ENCODE peak calls at places on chromosomes 13 and 19, in six cellular contexts. One of them, this sample, is unnamed.

GRCh38 chr13:29369060-29369743 is 226.3 kb downstream of the SLC7A1 start:
- DNase-seq in fibroblast of mammary gland: peak
- DNase-seq in heart left ventricle: no peak
- DNase-seq in IMR-90: peak
- DNase-seq in tibial nerve: no peak
- DNase-seq in spleen: no peak
- DNase-seq in this sample: peak

GRCh38 chr13:73268306-73268705 is 209.5 kb downstream of the KLF5 start:
- DNase-seq in spleen: no peak
- DNase-seq in fibroblast of mammary gland: peak
- DNase-seq in heart left ventricle: no peak
- DNase-seq in IMR-90: peak
- DNase-seq in tibial nerve: no peak
- DNase-seq in this sample: peak

GRCh38 chr13:77513719-77514335 is 21.7 kb upstream of the SCEL start:
- DNase-seq in fibroblast of mammary gland: no peak
- DNase-seq in IMR-90: no peak
- DNase-seq in heart left ventricle: no peak
- DNase-seq in spleen: no peak
- DNase-seq in tibial nerve: no peak
- DNase-seq in this sample: no peak

GRCh38 chr19:33248553-33248953 is 22.9 kb upstream of the SLC7A10 start:
- DNase-seq in IMR-90: no peak
- DNase-seq in spleen: peak
- DNase-seq in fibroblast of mammary gland: no peak
- DNase-seq in tibial nerve: no peak
- DNase-seq in heart left ventricle: no peak
- DNase-seq in this sample: no peak

GRCh38 chr19:32351807-32352630 is 6.6 kb downstream of the ZNF507 start:
- DNase-seq in tibial nerve: no peak
- DNase-seq in spleen: no peak
- DNase-seq in IMR-90: peak
- DNase-seq in heart left ventricle: no peak
- DNase-seq in fibroblast of mammary gland: peak
- DNase-seq in this sample: peak

GRCh38 chr19:54521022-54521859 is 18.6 kb downstream of the LAIR2 start:
- DNase-seq in tibial nerve: no peak
- DNase-seq in fibroblast of mammary gland: no peak
- DNase-seq in heart left ventricle: no peak
- DNase-seq in IMR-90: no peak
- DNase-seq in spleen: no peak
- DNase-seq in this sample: no peak

GRCh38 chr19:27744926-27745844 is 1467.8 kb downstream of the UQCRFS1 start:
- DNase-seq in IMR-90: no peak
- DNase-seq in fibroblast of mammary gland: no peak
- DNase-seq in spleen: no peak
- DNase-seq in tibial nerve: no peak
- DNase-seq in heart left ventricle: peak
- DNase-seq in this sample: peak

GRCh38 chr13:100301418-100301817 is 212.5 kb downstream of the PCCA start:
- DNase-seq in heart left ventricle: no peak
- DNase-seq in IMR-90: no peak
- DNase-seq in spleen: no peak
- DNase-seq in tibial nerve: no peak
- DNase-seq in fibroblast of mammary gland: peak
- DNase-seq in this sample: no peak

GRCh38 chr13:50094615-50095293 is 79.5 kb downstream of the KCNRG start:
- DNase-seq in IMR-90: peak
- DNase-seq in heart left ventricle: no peak
- DNase-seq in tibial nerve: no peak
- DNase-seq in spleen: no peak
- DNase-seq in fibroblast of mammary gland: peak
- DNase-seq in this sample: peak

GRCh38 chr19:38596057-38596981 is 21.4 kb downstream of the MAP4K1 start:
- DNase-seq in spleen: no peak
- DNase-seq in tibial nerve: no peak
- DNase-seq in fibroblast of mammary gland: no peak
- DNase-seq in IMR-90: no peak
- DNase-seq in heart left ventricle: peak
- DNase-seq in this sample: no peak

GRCh38 chr13:75566658-75567057 is 17.1 kb downstream of the UCHL3 start:
- DNase-seq in spleen: no peak
- DNase-seq in heart left ventricle: no peak
- DNase-seq in fibroblast of mammary gland: peak
- DNase-seq in IMR-90: peak
- DNase-seq in tibial nerve: no peak
- DNase-seq in this sample: peak

GRCh38 chr19:14066139-14066538 is 4.3 kb upstream of the PALM3 start:
- DNase-seq in heart left ventricle: no peak
- DNase-seq in IMR-90: no peak
- DNase-seq in spleen: no peak
- DNase-seq in fibroblast of mammary gland: no peak
- DNase-seq in tibial nerve: no peak
- DNase-seq in this sample: no peak
- H3K4me3 ChIP-seq in heart left ventricle: no peak
- H3K4me3 ChIP-seq in IMR-90: no peak
- H3K4me3 ChIP-seq in spleen: no peak
- H3K4me3 ChIP-seq in fibroblast of mammary gland: no peak
- H3K4me3 ChIP-seq in tibial nerve: no peak
- H3K4me3 ChIP-seq in this sample: no peak

DNA sequence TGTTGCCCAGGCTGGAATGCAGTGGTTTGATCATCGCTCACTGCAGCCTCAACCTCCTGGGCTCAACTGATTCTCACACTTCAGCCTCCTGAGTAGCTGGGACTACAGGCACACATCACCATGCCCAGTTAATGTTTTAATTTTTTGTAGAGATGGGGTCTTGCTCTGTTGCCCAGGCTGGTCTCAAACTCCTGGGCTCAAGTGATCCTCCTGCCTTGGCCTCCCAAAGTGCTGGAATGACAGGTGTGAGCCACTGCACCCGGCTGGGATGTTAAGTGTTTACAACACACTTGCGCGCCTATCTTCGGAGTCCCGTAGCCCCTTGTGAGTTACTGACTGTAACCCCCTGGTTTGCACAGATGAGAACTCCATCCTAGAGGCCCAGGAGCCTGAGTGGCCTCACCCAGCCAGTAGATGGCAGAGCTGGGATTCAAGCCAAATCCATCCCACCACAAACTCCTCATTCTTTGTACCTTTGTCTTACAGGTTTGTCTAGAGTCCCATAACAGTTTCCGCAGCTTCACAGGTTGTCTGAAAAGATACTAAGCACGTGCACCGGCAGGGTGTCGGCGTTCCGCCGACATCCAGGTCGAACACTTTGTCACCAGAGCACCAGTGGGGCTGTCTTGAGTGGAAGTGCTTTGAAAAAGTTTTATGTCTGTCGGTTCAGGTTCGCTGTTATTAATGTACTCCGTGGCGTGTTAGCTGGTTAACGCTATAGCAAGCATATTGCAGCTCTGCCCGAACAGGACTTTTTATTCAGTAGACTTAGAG is 14.7 kb downstream of the MAG start:
- DNase-seq in tibial nerve: no peak
- DNase-seq in IMR-90: no peak
- DNase-seq in fibroblast of mammary gland: no peak
- DNase-seq in heart left ventricle: no peak
- DNase-seq in spleen: no peak
- DNase-seq in this sample: no peak
- TF ChIP-seq CTCF in tibial nerve: no peak
- TF ChIP-seq CTCF in IMR-90: no peak
- TF ChIP-seq CTCF in fibroblast of mammary gland: no peak
- TF ChIP-seq CTCF in heart left ventricle: no peak
- TF ChIP-seq CTCF in spleen: peak
- TF ChIP-seq CTCF in this sample: no peak

DNA sequence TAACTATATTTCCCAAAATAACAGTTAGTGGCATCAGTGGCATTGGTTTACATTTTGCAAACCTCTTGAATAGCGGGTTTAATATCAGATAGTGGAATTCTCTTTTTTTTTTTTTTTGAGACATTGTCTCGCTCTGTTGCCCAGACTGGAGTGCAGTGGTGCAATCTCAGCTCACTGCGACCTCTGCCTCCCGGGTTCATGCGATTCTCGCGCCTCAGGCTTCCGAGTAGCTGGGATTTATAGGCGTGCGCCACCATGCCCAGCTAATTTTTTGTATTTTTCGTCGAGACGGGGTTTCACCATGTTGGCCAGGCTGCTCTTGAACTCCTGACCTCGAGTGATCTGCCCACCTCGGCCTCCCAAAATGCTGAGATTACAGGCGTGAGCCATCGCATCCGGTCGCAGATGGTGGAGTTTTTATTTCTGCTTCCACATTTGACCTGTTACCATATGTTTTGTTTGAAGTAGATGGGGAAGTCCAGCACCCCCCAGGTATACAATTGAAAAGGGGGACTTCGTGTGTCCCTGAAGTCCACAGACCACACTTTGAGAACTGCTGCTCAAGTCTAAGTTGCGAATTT is 40.5 kb upstream of the XPO4 start:
- DNase-seq in heart left ventricle: no peak
- DNase-seq in fibroblast of mammary gland: no peak
- DNase-seq in tibial nerve: no peak
- DNase-seq in IMR-90: no peak
- DNase-seq in spleen: no peak
- DNase-seq in this sample: no peak
- H3K4me3 ChIP-seq in heart left ventricle: peak
- H3K4me3 ChIP-seq in fibroblast of mammary gland: no peak
- H3K4me3 ChIP-seq in tibial nerve: no peak
- H3K4me3 ChIP-seq in IMR-90: no peak
- H3K4me3 ChIP-seq in spleen: no peak
- H3K4me3 ChIP-seq in this sample: peak

GRCh38 chr19:10418281-10419199 is 1.8 kb upstream of the PDE4A start:
- DNase-seq in IMR-90: no peak
- DNase-seq in heart left ventricle: no peak
- DNase-seq in tibial nerve: no peak
- DNase-seq in spleen: no peak
- DNase-seq in fibroblast of mammary gland: no peak
- DNase-seq in this sample: no peak
- TF ChIP-seq CTCF in IMR-90: no peak
- TF ChIP-seq CTCF in heart left ventricle: no peak
- TF ChIP-seq CTCF in tibial nerve: no peak
- TF ChIP-seq CTCF in spleen: no peak
- TF ChIP-seq CTCF in fibroblast of mammary gland: no peak
- TF ChIP-seq CTCF in this sample: no peak

GRCh38 chr13:98461525-98462240 is 115.2 kb downstream of the STK24 start:
- DNase-seq in heart left ventricle: no peak
- DNase-seq in IMR-90: no peak
- DNase-seq in fibroblast of mammary gland: no peak
- DNase-seq in tibial nerve: no peak
- DNase-seq in spleen: no peak
- DNase-seq in this sample: no peak

GRCh38 chr13:98460519-98460918 is 116.4 kb downstream of the STK24 start:
- DNase-seq in IMR-90: no peak
- DNase-seq in spleen: no peak
- DNase-seq in tibial nerve: no peak
- DNase-seq in heart left ventricle: no peak
- DNase-seq in fibroblast of mammary gland: no peak
- DNase-seq in this sample: peak

GRCh38 chr13:98459171-98459681 is 117.7 kb downstream of the STK24 start:
- DNase-seq in heart left ventricle: no peak
- DNase-seq in tibial nerve: no peak
- DNase-seq in fibroblast of mammary gland: no peak
- DNase-seq in spleen: no peak
- DNase-seq in IMR-90: no peak
- DNase-seq in this sample: no peak

GRCh38 chr13:98458431-98458830 is 118.5 kb downstream of the STK24 start:
- DNase-seq in tibial nerve: no peak
- DNase-seq in spleen: no peak
- DNase-seq in fibroblast of mammary gland: no peak
- DNase-seq in heart left ventricle: no peak
- DNase-seq in IMR-90: no peak
- DNase-seq in this sample: no peak

DNA sequence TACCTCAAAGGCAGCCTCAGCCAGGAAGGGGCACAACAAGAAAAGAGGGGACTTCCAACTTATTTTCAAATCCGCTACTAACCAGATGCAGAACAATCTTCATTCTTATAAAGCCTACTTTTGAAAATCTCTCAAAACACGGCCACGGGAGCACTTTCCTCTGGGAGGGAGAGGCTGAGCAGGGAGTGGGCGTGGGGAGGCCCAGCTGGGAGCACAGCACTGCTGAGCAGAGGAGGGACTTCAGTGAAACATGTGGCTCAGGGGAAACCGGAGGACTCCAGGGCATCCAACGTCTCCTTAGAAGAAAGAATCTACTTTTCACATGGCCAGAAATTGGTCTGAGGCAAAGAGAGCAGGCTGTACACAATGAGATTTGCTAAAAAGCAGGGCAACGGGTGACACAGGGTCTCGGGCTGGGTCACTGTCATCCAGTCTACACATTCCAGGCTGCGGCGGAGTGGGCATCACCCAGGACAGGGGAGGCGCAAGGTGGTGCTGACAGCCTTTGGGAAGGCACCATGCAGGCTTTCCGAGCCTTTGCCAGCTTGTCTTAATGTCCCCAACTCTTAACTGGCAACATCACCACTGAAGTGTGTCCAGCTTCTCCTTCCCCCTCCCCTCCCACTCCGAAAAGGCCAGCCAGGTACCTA is 117.1 kb downstream of the STK24 start:
- DNase-seq in heart left ventricle: no peak
- DNase-seq in fibroblast of mammary gland: no peak
- DNase-seq in IMR-90: no peak
- DNase-seq in tibial nerve: no peak
- DNase-seq in spleen: no peak
- DNase-seq in this sample: no peak
- H3K4me3 ChIP-seq in heart left ventricle: no peak
- H3K4me3 ChIP-seq in fibroblast of mammary gland: no peak
- H3K4me3 ChIP-seq in IMR-90: no peak
- H3K4me3 ChIP-seq in tibial nerve: no peak
- H3K4me3 ChIP-seq in spleen: no peak
- H3K4me3 ChIP-seq in this sample: no peak

DNA sequence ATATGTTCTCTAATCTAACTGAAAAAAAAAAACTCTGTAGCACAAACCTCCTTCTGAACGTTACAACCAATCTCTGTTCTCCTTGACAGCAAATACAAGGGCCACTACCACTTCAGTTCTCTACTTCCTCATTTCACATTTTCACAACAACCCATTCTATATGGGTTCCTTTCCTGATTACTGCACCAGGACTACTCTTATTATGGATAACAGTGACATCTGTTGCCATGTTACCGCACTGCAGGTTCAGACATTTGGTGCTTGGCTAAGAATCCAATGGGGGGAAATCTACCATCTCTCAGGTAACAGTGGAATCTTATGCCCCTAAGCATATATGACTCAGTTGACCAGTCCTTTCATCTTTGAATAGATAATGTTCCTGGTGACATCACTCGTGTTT is 11.6 kb upstream of the FPR3 start:
- DNase-seq in spleen: no peak
- DNase-seq in heart left ventricle: no peak
- DNase-seq in IMR-90: no peak
- DNase-seq in fibroblast of mammary gland: peak
- DNase-seq in tibial nerve: no peak
- DNase-seq in this sample: peak
- TF ChIP-seq CTCF in spleen: peak
- TF ChIP-seq CTCF in heart left ventricle: no peak
- TF ChIP-seq CTCF in IMR-90: peak
- TF ChIP-seq CTCF in fibroblast of mammary gland: peak
- TF ChIP-seq CTCF in tibial nerve: no peak
- TF ChIP-seq CTCF in this sample: peak

GRCh38 chr19:40366697-40367561 is 18.4 kb downstream of the PLD3 start:
- DNase-seq in heart left ventricle: no peak
- DNase-seq in IMR-90: peak
- DNase-seq in tibial nerve: no peak
- DNase-seq in spleen: no peak
- DNase-seq in fibroblast of mammary gland: no peak
- DNase-seq in this sample: no peak
- H3K4me3 ChIP-seq in heart left ventricle: no peak
- H3K4me3 ChIP-seq in IMR-90: no peak
- H3K4me3 ChIP-seq in tibial nerve: no peak
- H3K4me3 ChIP-seq in spleen: no peak
- H3K4me3 ChIP-seq in fibroblast of mammary gland: no peak
- H3K4me3 ChIP-seq in this sample: no peak

GRCh38 chr13:27797228-27797624 is 4.9 kb downstream of the GSX1 start:
- DNase-seq in heart left ventricle: no peak
- DNase-seq in fibroblast of mammary gland: peak
- DNase-seq in tibial nerve: no peak
- DNase-seq in spleen: no peak
- DNase-seq in IMR-90: peak
- DNase-seq in this sample: peak
- TF ChIP-seq CTCF in heart left ventricle: no peak
- TF ChIP-seq CTCF in fibroblast of mammary gland: peak
- TF ChIP-seq CTCF in tibial nerve: no peak
- TF ChIP-seq CTCF in spleen: no peak
- TF ChIP-seq CTCF in IMR-90: peak
- TF ChIP-seq CTCF in this sample: peak

This sample was measured in AG10803.